ENCODE peak calls at places on chromosomes 4 and X, in seven cellular contexts. One of them, this sample, is unnamed.

GRCh38 chr4:171812377-171813194 is 618 bp upstream of the GALNTL6 start:
- DNase-seq in NCI-H1092 treated with DMSO at 0.1 percent for 48 hours: no peak
- DNase-seq in GM19239: no peak
- DNase-seq in A549: peak
- DNase-seq in CD8-positive, alpha-beta memory T cell: no peak
- DNase-seq in HEK293T: peak
- DNase-seq in brain microvascular endothelial cell: no peak
- DNase-seq in this sample: no peak

GRCh38 chr4:147456706-147457105 is 24.2 kb upstream of the EDNRA start:
- DNase-seq in HEK293T: no peak
- DNase-seq in GM19239: no peak
- DNase-seq in A549: no peak
- DNase-seq in brain microvascular endothelial cell: no peak
- DNase-seq in CD8-positive, alpha-beta memory T cell: no peak
- DNase-seq in NCI-H1092 treated with DMSO at 0.1 percent for 48 hours: no peak
- DNase-seq in this sample: no peak

GRCh38 chr4:93731448-93731847 is 97.1 kb upstream of the ATOH1 start:
- DNase-seq in GM19239: no peak
- DNase-seq in A549: no peak
- DNase-seq in NCI-H1092 treated with DMSO at 0.1 percent for 48 hours: no peak
- DNase-seq in CD8-positive, alpha-beta memory T cell: no peak
- DNase-seq in HEK293T: no peak
- DNase-seq in brain microvascular endothelial cell: peak
- DNase-seq in this sample: no peak

GRCh38 chr4:38925492-38926418 is 58.1 kb downstream of the FAM114A1 start:
- DNase-seq in CD8-positive, alpha-beta memory T cell: no peak
- DNase-seq in brain microvascular endothelial cell: no peak
- DNase-seq in NCI-H1092 treated with DMSO at 0.1 percent for 48 hours: peak
- DNase-seq in GM19239: no peak
- DNase-seq in A549: no peak
- DNase-seq in HEK293T: peak
- DNase-seq in this sample: no peak

GRCh38 chrX:44735498-44735897 is 108.3 kb upstream of the DUSP21 start:
- DNase-seq in NCI-H1092 treated with DMSO at 0.1 percent for 48 hours: no peak
- DNase-seq in HEK293T: no peak
- DNase-seq in brain microvascular endothelial cell: no peak
- DNase-seq in GM19239: no peak
- DNase-seq in CD8-positive, alpha-beta memory T cell: no peak
- DNase-seq in A549: no peak
- DNase-seq in this sample: no peak

GRCh38 chrX:76109654-76110053 is 63.2 kb upstream of the PBDC1 start:
- DNase-seq in A549: no peak
- DNase-seq in brain microvascular endothelial cell: no peak
- DNase-seq in CD8-positive, alpha-beta memory T cell: no peak
- DNase-seq in HEK293T: no peak
- DNase-seq in NCI-H1092 treated with DMSO at 0.1 percent for 48 hours: no peak
- DNase-seq in GM19239: no peak
- DNase-seq in this sample: no peak

GRCh38 chrX:44451056-44451455 is 91.6 kb downstream of the FUNDC1 start:
- DNase-seq in CD8-positive, alpha-beta memory T cell: no peak
- DNase-seq in HEK293T: no peak
- DNase-seq in GM19239: no peak
- DNase-seq in A549: no peak
- DNase-seq in NCI-H1092 treated with DMSO at 0.1 percent for 48 hours: no peak
- DNase-seq in brain microvascular endothelial cell: no peak
- DNase-seq in this sample: no peak

GRCh38 chr4:112312610-112313239 is 15.6 kb downstream of the ALPK1 start:
- DNase-seq in GM19239: peak
- DNase-seq in A549: no peak
- DNase-seq in brain microvascular endothelial cell: no peak
- DNase-seq in NCI-H1092 treated with DMSO at 0.1 percent for 48 hours: no peak
- DNase-seq in CD8-positive, alpha-beta memory T cell: no peak
- DNase-seq in HEK293T: no peak
- DNase-seq in this sample: no peak

GRCh38 chr4:110460074-110460761 is 15.7 kb upstream of the ENPEP start:
- DNase-seq in GM19239: no peak
- DNase-seq in HEK293T: no peak
- DNase-seq in CD8-positive, alpha-beta memory T cell: no peak
- DNase-seq in brain microvascular endothelial cell: no peak
- DNase-seq in A549: no peak
- DNase-seq in NCI-H1092 treated with DMSO at 0.1 percent for 48 hours: no peak
- DNase-seq in this sample: no peak

GRCh38 chr4:118280501-118281218 is 72.1 kb downstream of the PRSS12 start:
- DNase-seq in HEK293T: peak
- DNase-seq in CD8-positive, alpha-beta memory T cell: peak
- DNase-seq in A549: peak
- DNase-seq in NCI-H1092 treated with DMSO at 0.1 percent for 48 hours: peak
- DNase-seq in GM19239: no peak
- DNase-seq in brain microvascular endothelial cell: peak
- DNase-seq in this sample: peak

GRCh38 chrX:5748751-5749150 is 479.9 kb downstream of the NLGN4X start:
- DNase-seq in HEK293T: no peak
- DNase-seq in NCI-H1092 treated with DMSO at 0.1 percent for 48 hours: no peak
- DNase-seq in GM19239: no peak
- DNase-seq in A549: no peak
- DNase-seq in CD8-positive, alpha-beta memory T cell: no peak
- DNase-seq in brain microvascular endothelial cell: no peak
- DNase-seq in this sample: no peak

GRCh38 chrX:3252744-3253143 is 93.7 kb downstream of the MXRA5 start:
- DNase-seq in GM19239: no peak
- DNase-seq in A549: no peak
- DNase-seq in brain microvascular endothelial cell: no peak
- DNase-seq in CD8-positive, alpha-beta memory T cell: no peak
- DNase-seq in NCI-H1092 treated with DMSO at 0.1 percent for 48 hours: no peak
- DNase-seq in HEK293T: no peak
- DNase-seq in this sample: no peak

GRCh38 chrX:101483705-101484104 is 1.6 kb upstream of the ARMCX4 start:
- DNase-seq in NCI-H1092 treated with DMSO at 0.1 percent for 48 hours: no peak
- DNase-seq in HEK293T: no peak
- DNase-seq in CD8-positive, alpha-beta memory T cell: no peak
- DNase-seq in GM19239: no peak
- DNase-seq in A549: no peak
- DNase-seq in brain microvascular endothelial cell: no peak
- DNase-seq in this sample: no peak

GRCh38 chrX:51148848-51149247 is 183.8 kb upstream of the NUDT10 start:
- DNase-seq in brain microvascular endothelial cell: no peak
- DNase-seq in CD8-positive, alpha-beta memory T cell: no peak
- DNase-seq in HEK293T: peak
- DNase-seq in A549: peak
- DNase-seq in NCI-H1092 treated with DMSO at 0.1 percent for 48 hours: no peak
- DNase-seq in GM19239: no peak
- DNase-seq in this sample: no peak